ENCODE peak calls at places on chromosome 1, in nine cellular contexts. One of them, this sample, is unnamed.
A peak's percentile ranks its signal among the peaks of the same experiment; 100 is the strongest.

GRCh38 chr1:215911406-215911968 is 344.4 kb downstream of the KCTD3 start:
- DNase-seq in HL-60: no peak
- DNase-seq in A549: no peak
- DNase-seq in GM20000: no peak
- DNase-seq in progenitor cell of endocrine pancreas: no peak
- DNase-seq in glutamatergic neuron: no peak
- DNase-seq in activated B cell treated with CpG ODN at 0.5 μM for 24 hours: no peak
- DNase-seq in mucosa of descending colon: no peak
- DNase-seq in GM10248: no peak
- DNase-seq in this sample: no peak

GRCh38 chr1:33147997-33148314 is 33.9 kb downstream of the TRIM62 start:
- DNase-seq in activated B cell treated with CpG ODN at 0.5 μM for 24 hours: no peak
- DNase-seq in GM20000: no peak
- DNase-seq in glutamatergic neuron: no peak
- DNase-seq in HL-60: no peak
- DNase-seq in progenitor cell of endocrine pancreas: no peak
- DNase-seq in GM10248: no peak
- DNase-seq in mucosa of descending colon: no peak
- DNase-seq in A549: peak; percentile 52
- DNase-seq in this sample: no peak

GRCh38 chr1:68213843-68214242 is 18.5 kb downstream of the WLS start:
- DNase-seq in GM10248: no peak
- DNase-seq in HL-60: peak; percentile 10
- DNase-seq in GM20000: no peak
- DNase-seq in mucosa of descending colon: no peak
- DNase-seq in A549: no peak
- DNase-seq in progenitor cell of endocrine pancreas: no peak
- DNase-seq in activated B cell treated with CpG ODN at 0.5 μM for 24 hours: no peak
- DNase-seq in glutamatergic neuron: no peak
- DNase-seq in this sample: peak; percentile 27

GRCh38 chr1:116455509-116455908 is 82.5 kb downstream of the ATP1A1 start:
- DNase-seq in A549: no peak
- DNase-seq in GM20000: no peak
- DNase-seq in progenitor cell of endocrine pancreas: no peak
- DNase-seq in glutamatergic neuron: no peak
- DNase-seq in mucosa of descending colon: no peak
- DNase-seq in HL-60: no peak
- DNase-seq in GM10248: no peak
- DNase-seq in activated B cell treated with CpG ODN at 0.5 μM for 24 hours: no peak
- DNase-seq in this sample: no peak

GRCh38 chr1:207997486-207998268 is 86.8 kb upstream of the CD34 start:
- DNase-seq in activated B cell treated with CpG ODN at 0.5 μM for 24 hours: no peak
- DNase-seq in mucosa of descending colon: no peak
- DNase-seq in HL-60: peak; percentile 49
- DNase-seq in glutamatergic neuron: peak; percentile 77
- DNase-seq in progenitor cell of endocrine pancreas: peak; percentile 44
- DNase-seq in A549: peak; percentile 81
- DNase-seq in GM20000: peak; percentile 75
- DNase-seq in GM10248: peak; percentile 62
- DNase-seq in this sample: peak; percentile 51

GRCh38 chr1:59124166-59124565 is 172.7 kb upstream of the FGGY start:
- DNase-seq in glutamatergic neuron: no peak
- DNase-seq in mucosa of descending colon: no peak
- DNase-seq in progenitor cell of endocrine pancreas: no peak
- DNase-seq in GM20000: no peak
- DNase-seq in activated B cell treated with CpG ODN at 0.5 μM for 24 hours: no peak
- DNase-seq in A549: no peak
- DNase-seq in HL-60: no peak
- DNase-seq in GM10248: no peak
- DNase-seq in this sample: no peak

GRCh38 chr1:83641206-83641658 is 357.7 kb downstream of the TTLL7 start:
- DNase-seq in GM20000: no peak
- DNase-seq in HL-60: no peak
- DNase-seq in activated B cell treated with CpG ODN at 0.5 μM for 24 hours: no peak
- DNase-seq in GM10248: no peak
- DNase-seq in mucosa of descending colon: no peak
- DNase-seq in glutamatergic neuron: no peak
- DNase-seq in progenitor cell of endocrine pancreas: no peak
- DNase-seq in A549: no peak
- DNase-seq in this sample: no peak

GRCh38 chr1:43246466-43247213 is 23.1 kb upstream of the TMEM125 start:
- DNase-seq in mucosa of descending colon: no peak
- DNase-seq in A549: no peak
- DNase-seq in GM10248: no peak
- DNase-seq in progenitor cell of endocrine pancreas: no peak
- DNase-seq in GM20000: no peak
- DNase-seq in glutamatergic neuron: no peak
- DNase-seq in activated B cell treated with CpG ODN at 0.5 μM for 24 hours: no peak
- DNase-seq in HL-60: no peak
- DNase-seq in this sample: no peak

DNA sequence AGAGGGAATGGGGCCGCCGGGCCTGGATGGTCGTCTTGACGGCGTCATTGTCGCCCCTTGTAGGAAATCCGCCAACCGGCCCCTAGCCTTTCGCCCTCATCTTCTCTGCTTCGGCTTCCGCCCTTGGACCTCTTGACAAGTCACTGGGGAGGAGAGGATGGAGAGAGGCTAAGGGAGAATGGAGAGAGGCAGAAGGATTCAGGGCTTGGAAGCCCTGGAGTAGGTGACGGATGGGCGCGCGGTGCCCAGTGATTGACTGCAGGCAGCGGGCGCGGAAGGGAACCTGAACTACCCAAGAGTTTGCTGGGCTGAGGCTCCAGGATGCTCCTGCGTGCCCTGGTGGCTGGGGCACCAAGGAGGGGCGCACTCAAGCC is 651 bp downstream of the PDE4B start:
- DNase-seq in GM20000: peak; percentile 12
- DNase-seq in HL-60: no peak
- DNase-seq in GM10248: no peak
- DNase-seq in activated B cell treated with CpG ODN at 0.5 μM for 24 hours: no peak
- DNase-seq in A549: no peak
- DNase-seq in progenitor cell of endocrine pancreas: no peak
- DNase-seq in glutamatergic neuron: no peak
- DNase-seq in mucosa of descending colon: no peak
- DNase-seq in this sample: no peak
- TF ChIP-seq CTCF in GM20000: no peak
- TF ChIP-seq CTCF in HL-60: no peak
- TF ChIP-seq CTCF in GM10248: no peak
- TF ChIP-seq CTCF in activated B cell treated with CpG ODN at 0.5 μM for 24 hours: no peak
- TF ChIP-seq CTCF in A549: no peak
- TF ChIP-seq CTCF in progenitor cell of endocrine pancreas: no peak
- TF ChIP-seq CTCF in glutamatergic neuron: no peak
- TF ChIP-seq CTCF in mucosa of descending colon: no peak
- TF ChIP-seq CTCF in this sample: no peak

DNA sequence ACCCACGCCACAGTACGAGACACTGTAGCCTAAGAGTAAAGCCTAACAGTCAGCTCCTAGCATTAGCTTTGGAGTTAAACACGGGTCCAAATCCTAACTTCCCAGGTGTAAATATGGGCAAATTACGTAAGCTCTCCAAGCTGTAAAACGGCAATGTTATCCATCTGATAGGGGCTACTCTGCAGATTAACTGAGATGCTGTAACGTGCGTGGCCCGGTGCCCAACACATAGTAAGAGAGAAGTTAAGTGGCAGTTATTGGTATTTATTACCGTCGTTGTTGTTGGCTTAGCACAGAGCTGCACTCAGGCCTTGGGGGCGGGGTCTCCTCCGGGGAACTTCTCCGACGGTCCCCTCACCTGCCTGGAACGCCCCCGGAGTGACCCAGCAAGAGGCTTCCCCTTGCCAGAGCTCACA is 457 bp downstream of the TRAPPC3 start:
- DNase-seq in glutamatergic neuron: no peak
- DNase-seq in HL-60: no peak
- DNase-seq in GM10248: no peak
- DNase-seq in mucosa of descending colon: no peak
- DNase-seq in A549: no peak
- DNase-seq in activated B cell treated with CpG ODN at 0.5 μM for 24 hours: no peak
- DNase-seq in GM20000: no peak
- DNase-seq in progenitor cell of endocrine pancreas: no peak
- DNase-seq in this sample: peak; percentile 50
- TF ChIP-seq CTCF in glutamatergic neuron: no peak
- TF ChIP-seq CTCF in HL-60: no peak
- TF ChIP-seq CTCF in GM10248: no peak
- TF ChIP-seq CTCF in mucosa of descending colon: no peak
- TF ChIP-seq CTCF in A549: no peak
- TF ChIP-seq CTCF in activated B cell treated with CpG ODN at 0.5 μM for 24 hours: no peak
- TF ChIP-seq CTCF in GM20000: no peak
- TF ChIP-seq CTCF in progenitor cell of endocrine pancreas: no peak
- TF ChIP-seq CTCF in this sample: no peak

GRCh38 chr1:6386371-6386949 is 7.1 kb downstream of the ACOT7 start:
- DNase-seq in progenitor cell of endocrine pancreas: no peak
- DNase-seq in GM20000: no peak
- DNase-seq in A549: no peak
- DNase-seq in GM10248: no peak
- DNase-seq in glutamatergic neuron: no peak
- DNase-seq in HL-60: no peak
- DNase-seq in activated B cell treated with CpG ODN at 0.5 μM for 24 hours: no peak
- DNase-seq in mucosa of descending colon: peak; percentile 12
- DNase-seq in this sample: no peak
- TF ChIP-seq CTCF in progenitor cell of endocrine pancreas: no peak
- TF ChIP-seq CTCF in GM20000: no peak
- TF ChIP-seq CTCF in A549: no peak
- TF ChIP-seq CTCF in GM10248: no peak
- TF ChIP-seq CTCF in glutamatergic neuron: no peak
- TF ChIP-seq CTCF in HL-60: no peak
- TF ChIP-seq CTCF in activated B cell treated with CpG ODN at 0.5 μM for 24 hours: no peak
- TF ChIP-seq CTCF in mucosa of descending colon: no peak
- TF ChIP-seq CTCF in this sample: no peak

GRCh38 chr1:179588425-179589024 is 3.1 kb upstream of the TDRD5 start:
- DNase-seq in GM20000: peak; percentile 15
- DNase-seq in GM10248: no peak
- DNase-seq in activated B cell treated with CpG ODN at 0.5 μM for 24 hours: no peak
- DNase-seq in progenitor cell of endocrine pancreas: no peak
- DNase-seq in HL-60: no peak
- DNase-seq in glutamatergic neuron: no peak
- DNase-seq in A549: no peak
- DNase-seq in mucosa of descending colon: no peak
- DNase-seq in this sample: no peak

GRCh38 chr1:179587336-179587735 is 4.3 kb upstream of the TDRD5 start:
- DNase-seq in A549: no peak
- DNase-seq in GM10248: no peak
- DNase-seq in glutamatergic neuron: no peak
- DNase-seq in mucosa of descending colon: no peak
- DNase-seq in activated B cell treated with CpG ODN at 0.5 μM for 24 hours: no peak
- DNase-seq in HL-60: no peak
- DNase-seq in GM20000: no peak
- DNase-seq in progenitor cell of endocrine pancreas: no peak
- DNase-seq in this sample: no peak

GRCh38 chr1:179589524-179589923 is 2.1 kb upstream of the TDRD5 start:
- DNase-seq in mucosa of descending colon: no peak
- DNase-seq in GM20000: no peak
- DNase-seq in glutamatergic neuron: no peak
- DNase-seq in HL-60: no peak
- DNase-seq in A549: no peak
- DNase-seq in activated B cell treated with CpG ODN at 0.5 μM for 24 hours: no peak
- DNase-seq in GM10248: no peak
- DNase-seq in progenitor cell of endocrine pancreas: no peak
- DNase-seq in this sample: no peak

GRCh38 chr1:179583869-179584268 is 7.8 kb upstream of the TDRD5 start:
- DNase-seq in HL-60: no peak
- DNase-seq in GM10248: no peak
- DNase-seq in A549: no peak
- DNase-seq in glutamatergic neuron: no peak
- DNase-seq in mucosa of descending colon: no peak
- DNase-seq in GM20000: no peak
- DNase-seq in activated B cell treated with CpG ODN at 0.5 μM for 24 hours: no peak
- DNase-seq in progenitor cell of endocrine pancreas: no peak
- DNase-seq in this sample: no peak

GRCh38 chr1:179586107-179586823 is 5.4 kb upstream of the TDRD5 start:
- DNase-seq in GM10248: no peak
- DNase-seq in progenitor cell of endocrine pancreas: peak; percentile 76
- DNase-seq in glutamatergic neuron: peak; percentile 73
- DNase-seq in GM20000: no peak
- DNase-seq in A549: peak; percentile 44
- DNase-seq in activated B cell treated with CpG ODN at 0.5 μM for 24 hours: no peak
- DNase-seq in HL-60: peak; percentile 29
- DNase-seq in mucosa of descending colon: peak; percentile 83
- DNase-seq in this sample: no peak
- TF ChIP-seq CTCF in GM10248: no peak
- TF ChIP-seq CTCF in progenitor cell of endocrine pancreas: peak; percentile 76
- TF ChIP-seq CTCF in glutamatergic neuron: peak; percentile 67
- TF ChIP-seq CTCF in GM20000: no peak
- TF ChIP-seq CTCF in A549: peak; percentile 79
- TF ChIP-seq CTCF in activated B cell treated with CpG ODN at 0.5 μM for 24 hours: no peak
- TF ChIP-seq CTCF in HL-60: no peak
- TF ChIP-seq CTCF in mucosa of descending colon: peak; percentile 64
- TF ChIP-seq CTCF in this sample: no peak

DNA sequence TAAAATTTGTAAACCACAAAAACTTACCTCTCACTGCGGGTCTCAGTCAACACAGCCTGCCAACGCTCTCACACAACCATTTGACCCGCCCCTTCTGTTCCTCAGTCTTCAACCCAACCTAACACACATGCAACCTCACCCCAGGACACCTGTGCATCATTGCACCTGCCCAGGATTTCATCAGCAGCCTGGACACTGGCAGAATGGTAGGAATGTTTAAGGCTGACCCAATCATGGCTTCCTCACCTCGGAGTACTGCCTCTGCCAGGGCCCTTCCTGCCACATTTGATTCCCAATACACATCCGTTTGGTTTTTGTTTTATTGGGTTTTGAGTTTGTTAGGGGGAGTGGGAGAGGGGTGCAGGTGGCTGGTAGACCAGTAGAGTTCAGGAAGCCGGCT is 40.7 kb downstream of the TOMM20 start:
- DNase-seq in activated B cell treated with CpG ODN at 0.5 μM for 24 hours: no peak
- DNase-seq in GM20000: no peak
- DNase-seq in A549: no peak
- DNase-seq in progenitor cell of endocrine pancreas: no peak
- DNase-seq in glutamatergic neuron: no peak
- DNase-seq in GM10248: no peak
- DNase-seq in mucosa of descending colon: no peak
- DNase-seq in HL-60: no peak
- DNase-seq in this sample: no peak
- TF ChIP-seq CTCF in activated B cell treated with CpG ODN at 0.5 μM for 24 hours: no peak
- TF ChIP-seq CTCF in GM20000: no peak
- TF ChIP-seq CTCF in A549: no peak
- TF ChIP-seq CTCF in progenitor cell of endocrine pancreas: no peak
- TF ChIP-seq CTCF in glutamatergic neuron: no peak
- TF ChIP-seq CTCF in GM10248: no peak
- TF ChIP-seq CTCF in mucosa of descending colon: no peak
- TF ChIP-seq CTCF in HL-60: no peak
- TF ChIP-seq CTCF in this sample: no peak

DNA sequence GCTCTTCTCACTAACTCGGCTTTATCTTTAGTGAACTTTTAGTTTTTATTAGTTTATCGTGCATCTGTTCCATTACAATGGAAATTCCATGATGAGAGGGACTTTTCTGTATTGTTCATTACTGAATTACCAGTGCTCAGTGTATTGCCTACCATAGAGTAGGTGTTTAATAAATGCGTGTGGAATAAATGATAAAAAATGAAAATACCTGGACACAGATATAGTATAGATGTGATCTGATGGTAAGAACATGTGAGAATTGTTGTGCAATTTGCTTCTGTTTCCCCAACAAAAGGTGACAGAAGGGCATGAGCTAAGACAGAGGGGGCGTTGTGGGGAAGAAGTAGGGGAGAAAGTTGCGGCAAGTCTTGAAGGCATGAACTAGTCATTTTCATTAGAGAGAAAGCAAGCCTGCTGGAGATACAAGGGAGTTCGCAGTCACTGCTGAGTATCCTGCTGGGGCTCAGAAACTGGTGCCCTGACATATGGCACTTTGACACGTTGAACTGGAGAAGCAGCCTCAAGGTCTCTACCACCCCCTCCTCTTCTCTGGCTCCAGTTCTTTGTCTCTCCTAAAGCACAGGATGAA is 5.6 kb upstream of the COG2 start:
- DNase-seq in glutamatergic neuron: no peak
- DNase-seq in mucosa of descending colon: no peak
- DNase-seq in GM20000: no peak
- DNase-seq in A549: no peak
- DNase-seq in progenitor cell of endocrine pancreas: no peak
- DNase-seq in HL-60: no peak
- DNase-seq in GM10248: no peak
- DNase-seq in activated B cell treated with CpG ODN at 0.5 μM for 24 hours: no peak
- DNase-seq in this sample: no peak
- TF ChIP-seq CTCF in glutamatergic neuron: no peak
- TF ChIP-seq CTCF in mucosa of descending colon: no peak
- TF ChIP-seq CTCF in GM20000: no peak
- TF ChIP-seq CTCF in A549: no peak
- TF ChIP-seq CTCF in progenitor cell of endocrine pancreas: no peak
- TF ChIP-seq CTCF in HL-60: no peak
- TF ChIP-seq CTCF in GM10248: no peak
- TF ChIP-seq CTCF in activated B cell treated with CpG ODN at 0.5 μM for 24 hours: no peak
- TF ChIP-seq CTCF in this sample: no peak